ENCODE peak calls at places on chromosomes 13 and 19, in seven cellular contexts. One of them, this sample, is unnamed.

GRCh38 chr19:18589380-18590272 is 1.0 kb downstream of the REX1BD start:
- DNase-seq in naive thymus-derived CD8-positive, alpha-beta T cell: peak; percentile 84
- DNase-seq in right lobe of liver: peak; percentile 83
- DNase-seq in NCI-H1092: peak; percentile 30
- DNase-seq in A172: no peak
- DNase-seq in iris pigment epithelial cell: peak; percentile 83
- DNase-seq in activated CD8-positive, alpha-beta memory T cell treated with anti-CD3 and anti-CD28 coated beads for 1 hour: peak; percentile 59
- DNase-seq in this sample: peak; percentile 95

GRCh38 chr19:39186391-39186790 is 10.4 kb upstream of the NCCRP1 start:
- DNase-seq in iris pigment epithelial cell: no peak
- DNase-seq in naive thymus-derived CD8-positive, alpha-beta T cell: no peak
- DNase-seq in NCI-H1092: no peak
- DNase-seq in A172: no peak
- DNase-seq in activated CD8-positive, alpha-beta memory T cell treated with anti-CD3 and anti-CD28 coated beads for 1 hour: no peak
- DNase-seq in right lobe of liver: no peak
- DNase-seq in this sample: no peak

GRCh38 chr13:106520205-106521004 is 15.1 kb downstream of the EFNB2 start:
- DNase-seq in iris pigment epithelial cell: peak; percentile 58
- DNase-seq in activated CD8-positive, alpha-beta memory T cell treated with anti-CD3 and anti-CD28 coated beads for 1 hour: no peak
- DNase-seq in right lobe of liver: no peak
- DNase-seq in naive thymus-derived CD8-positive, alpha-beta T cell: no peak
- DNase-seq in NCI-H1092: no peak
- DNase-seq in A172: no peak
- DNase-seq in this sample: peak; percentile 17

GRCh38 chr19:39126593-39127187 is 1.1 kb downstream of the PAK4 start:
- DNase-seq in iris pigment epithelial cell: peak; percentile 44
- DNase-seq in right lobe of liver: peak; percentile 83
- DNase-seq in A172: peak; percentile 16
- DNase-seq in NCI-H1092: no peak
- DNase-seq in naive thymus-derived CD8-positive, alpha-beta T cell: no peak
- DNase-seq in activated CD8-positive, alpha-beta memory T cell treated with anti-CD3 and anti-CD28 coated beads for 1 hour: no peak
- DNase-seq in this sample: no peak

GRCh38 chr19:38649305-38650179 is 2.1 kb downstream of the ACTN4 start:
- DNase-seq in A172: peak; percentile 84
- DNase-seq in right lobe of liver: peak; percentile 68
- DNase-seq in activated CD8-positive, alpha-beta memory T cell treated with anti-CD3 and anti-CD28 coated beads for 1 hour: no peak
- DNase-seq in naive thymus-derived CD8-positive, alpha-beta T cell: no peak
- DNase-seq in iris pigment epithelial cell: no peak
- DNase-seq in NCI-H1092: no peak
- DNase-seq in this sample: peak; percentile 47

GRCh38 chr19:34350161-34350561 is 14.8 kb upstream of the GPI start:
- DNase-seq in A172: no peak
- DNase-seq in NCI-H1092: no peak
- DNase-seq in activated CD8-positive, alpha-beta memory T cell treated with anti-CD3 and anti-CD28 coated beads for 1 hour: peak; percentile 32
- DNase-seq in iris pigment epithelial cell: no peak
- DNase-seq in naive thymus-derived CD8-positive, alpha-beta T cell: peak; percentile 91
- DNase-seq in right lobe of liver: peak; percentile 14
- DNase-seq in this sample: no peak

GRCh38 chr19:38685666-38686529 is 38.4 kb downstream of the ACTN4 start:
- DNase-seq in A172: no peak
- DNase-seq in activated CD8-positive, alpha-beta memory T cell treated with anti-CD3 and anti-CD28 coated beads for 1 hour: no peak
- DNase-seq in NCI-H1092: no peak
- DNase-seq in iris pigment epithelial cell: peak; percentile 77
- DNase-seq in naive thymus-derived CD8-positive, alpha-beta T cell: no peak
- DNase-seq in right lobe of liver: no peak
- DNase-seq in this sample: peak; percentile 92

GRCh38 chr13:95275322-95276118 is 25.7 kb downstream of the ABCC4 start:
- DNase-seq in naive thymus-derived CD8-positive, alpha-beta T cell: no peak
- DNase-seq in NCI-H1092: peak; percentile 66
- DNase-seq in A172: no peak
- DNase-seq in iris pigment epithelial cell: no peak
- DNase-seq in right lobe of liver: no peak
- DNase-seq in activated CD8-positive, alpha-beta memory T cell treated with anti-CD3 and anti-CD28 coated beads for 1 hour: no peak
- DNase-seq in this sample: peak; percentile 17

GRCh38 chr19:19459707-19460251 is 54.3 kb downstream of the GATAD2A start:
- DNase-seq in A172: peak; percentile 83
- DNase-seq in naive thymus-derived CD8-positive, alpha-beta T cell: peak; percentile 76
- DNase-seq in activated CD8-positive, alpha-beta memory T cell treated with anti-CD3 and anti-CD28 coated beads for 1 hour: peak; percentile 45
- DNase-seq in right lobe of liver: no peak
- DNase-seq in iris pigment epithelial cell: peak; percentile 69
- DNase-seq in NCI-H1092: no peak
- DNase-seq in this sample: no peak

GRCh38 chr13:103062079-103062478 is 4.1 kb downstream of the SLC10A2 start:
- DNase-seq in naive thymus-derived CD8-positive, alpha-beta T cell: no peak
- DNase-seq in activated CD8-positive, alpha-beta memory T cell treated with anti-CD3 and anti-CD28 coated beads for 1 hour: no peak
- DNase-seq in right lobe of liver: no peak
- DNase-seq in NCI-H1092: no peak
- DNase-seq in iris pigment epithelial cell: no peak
- DNase-seq in A172: no peak
- DNase-seq in this sample: no peak

GRCh38 chr19:50414850-50415660 is 3.7 kb upstream of the SPIB start:
- DNase-seq in NCI-H1092: no peak
- DNase-seq in naive thymus-derived CD8-positive, alpha-beta T cell: peak; percentile 81
- DNase-seq in iris pigment epithelial cell: peak; percentile 62
- DNase-seq in activated CD8-positive, alpha-beta memory T cell treated with anti-CD3 and anti-CD28 coated beads for 1 hour: peak; percentile 68
- DNase-seq in A172: peak; percentile 22
- DNase-seq in right lobe of liver: peak; percentile 78
- DNase-seq in this sample: no peak

GRCh38 chr13:111007209-111007608 is 92.3 kb upstream of the ANKRD10 start:
- DNase-seq in iris pigment epithelial cell: no peak
- DNase-seq in activated CD8-positive, alpha-beta memory T cell treated with anti-CD3 and anti-CD28 coated beads for 1 hour: no peak
- DNase-seq in A172: peak; percentile 25
- DNase-seq in NCI-H1092: no peak
- DNase-seq in naive thymus-derived CD8-positive, alpha-beta T cell: no peak
- DNase-seq in right lobe of liver: no peak
- DNase-seq in this sample: no peak

GRCh38 chr19:48874309-48875135 is 2.3 kb downstream of the PPP1R15A start:
- DNase-seq in activated CD8-positive, alpha-beta memory T cell treated with anti-CD3 and anti-CD28 coated beads for 1 hour: no peak
- DNase-seq in A172: peak; percentile 56
- DNase-seq in NCI-H1092: no peak
- DNase-seq in iris pigment epithelial cell: peak; percentile 62
- DNase-seq in right lobe of liver: no peak
- DNase-seq in naive thymus-derived CD8-positive, alpha-beta T cell: no peak
- DNase-seq in this sample: no peak

GRCh38 chr13:109389892-109390345 is 396.5 kb downstream of the IRS2 start:
- DNase-seq in right lobe of liver: no peak
- DNase-seq in activated CD8-positive, alpha-beta memory T cell treated with anti-CD3 and anti-CD28 coated beads for 1 hour: no peak
- DNase-seq in A172: no peak
- DNase-seq in iris pigment epithelial cell: peak; percentile 84
- DNase-seq in naive thymus-derived CD8-positive, alpha-beta T cell: no peak
- DNase-seq in NCI-H1092: no peak
- DNase-seq in this sample: no peak

GRCh38 chr19:40331052-40331451 is 17.1 kb downstream of the C19orf47 start:
- DNase-seq in A172: no peak
- DNase-seq in iris pigment epithelial cell: peak; percentile 31
- DNase-seq in naive thymus-derived CD8-positive, alpha-beta T cell: no peak
- DNase-seq in activated CD8-positive, alpha-beta memory T cell treated with anti-CD3 and anti-CD28 coated beads for 1 hour: no peak
- DNase-seq in NCI-H1092: no peak
- DNase-seq in right lobe of liver: no peak
- DNase-seq in this sample: no peak

GRCh38 chr19:3369337-3370213 is 3.2 kb downstream of the NFIC start:
- DNase-seq in activated CD8-positive, alpha-beta memory T cell treated with anti-CD3 and anti-CD28 coated beads for 1 hour: no peak
- DNase-seq in iris pigment epithelial cell: peak; percentile 54
- DNase-seq in naive thymus-derived CD8-positive, alpha-beta T cell: no peak
- DNase-seq in A172: peak; percentile 74
- DNase-seq in right lobe of liver: no peak
- DNase-seq in NCI-H1092: no peak
- DNase-seq in this sample: no peak

GRCh38 chr19:31220540-31220939 is 128.7 kb downstream of the TSHZ3 start:
- DNase-seq in naive thymus-derived CD8-positive, alpha-beta T cell: no peak
- DNase-seq in activated CD8-positive, alpha-beta memory T cell treated with anti-CD3 and anti-CD28 coated beads for 1 hour: no peak
- DNase-seq in right lobe of liver: no peak
- DNase-seq in iris pigment epithelial cell: peak; percentile 19
- DNase-seq in A172: peak; percentile 30
- DNase-seq in NCI-H1092: no peak
- DNase-seq in this sample: no peak

GRCh38 chr13:23946900-23947299 is 49.6 kb upstream of the C1QTNF9B start:
- DNase-seq in activated CD8-positive, alpha-beta memory T cell treated with anti-CD3 and anti-CD28 coated beads for 1 hour: no peak
- DNase-seq in A172: no peak
- DNase-seq in NCI-H1092: no peak
- DNase-seq in iris pigment epithelial cell: no peak
- DNase-seq in right lobe of liver: no peak
- DNase-seq in naive thymus-derived CD8-positive, alpha-beta T cell: no peak
- DNase-seq in this sample: no peak

GRCh38 chr19:38362076-38362945 is 12.1 kb upstream of the PSMD8 start:
- DNase-seq in naive thymus-derived CD8-positive, alpha-beta T cell: peak; percentile 79
- DNase-seq in activated CD8-positive, alpha-beta memory T cell treated with anti-CD3 and anti-CD28 coated beads for 1 hour: peak; percentile 50
- DNase-seq in NCI-H1092: no peak
- DNase-seq in right lobe of liver: peak; percentile 71
- DNase-seq in A172: peak; percentile 75
- DNase-seq in iris pigment epithelial cell: peak; percentile 64
- DNase-seq in this sample: peak; percentile 89

GRCh38 chr13:44906758-44907157 is 82.5 kb downstream of the NUFIP1 start:
- DNase-seq in A172: no peak
- DNase-seq in naive thymus-derived CD8-positive, alpha-beta T cell: no peak
- DNase-seq in activated CD8-positive, alpha-beta memory T cell treated with anti-CD3 and anti-CD28 coated beads for 1 hour: no peak
- DNase-seq in NCI-H1092: peak; percentile 10
- DNase-seq in right lobe of liver: no peak
- DNase-seq in iris pigment epithelial cell: peak; percentile 65
- DNase-seq in this sample: no peak

GRCh38 chr13:40187836-40188591 is 478.4 kb downstream of the FOXO1 start:
- DNase-seq in NCI-H1092: no peak
- DNase-seq in right lobe of liver: no peak
- DNase-seq in activated CD8-positive, alpha-beta memory T cell treated with anti-CD3 and anti-CD28 coated beads for 1 hour: no peak
- DNase-seq in iris pigment epithelial cell: no peak
- DNase-seq in A172: no peak
- DNase-seq in naive thymus-derived CD8-positive, alpha-beta T cell: peak; percentile 86
- DNase-seq in this sample: no peak

GRCh38 chr19:29680447-29680846 is 15.2 kb downstream of the PLEKHF1 start:
- DNase-seq in naive thymus-derived CD8-positive, alpha-beta T cell: peak; percentile 86
- DNase-seq in activated CD8-positive, alpha-beta memory T cell treated with anti-CD3 and anti-CD28 coated beads for 1 hour: peak; percentile 65
- DNase-seq in NCI-H1092: no peak
- DNase-seq in right lobe of liver: peak; percentile 71
- DNase-seq in A172: no peak
- DNase-seq in iris pigment epithelial cell: no peak
- DNase-seq in this sample: no peak

GRCh38 chr19:1699998-1700732 is 47.8 kb upstream of the TCF3 start:
- DNase-seq in A172: no peak
- DNase-seq in activated CD8-positive, alpha-beta memory T cell treated with anti-CD3 and anti-CD28 coated beads for 1 hour: no peak
- DNase-seq in NCI-H1092: no peak
- DNase-seq in iris pigment epithelial cell: no peak
- DNase-seq in naive thymus-derived CD8-positive, alpha-beta T cell: no peak
- DNase-seq in right lobe of liver: no peak
- DNase-seq in this sample: no peak

GRCh38 chr19:10593820-10594637 is 6.9 kb upstream of the AP1M2 start:
- DNase-seq in naive thymus-derived CD8-positive, alpha-beta T cell: no peak
- DNase-seq in NCI-H1092: no peak
- DNase-seq in activated CD8-positive, alpha-beta memory T cell treated with anti-CD3 and anti-CD28 coated beads for 1 hour: no peak
- DNase-seq in iris pigment epithelial cell: peak; percentile 23
- DNase-seq in right lobe of liver: peak; percentile 64
- DNase-seq in A172: no peak
- DNase-seq in this sample: no peak

GRCh38 chr19:42279148-42279901 is 10.3 kb downstream of the CIC start:
- DNase-seq in naive thymus-derived CD8-positive, alpha-beta T cell: no peak
- DNase-seq in A172: no peak
- DNase-seq in right lobe of liver: no peak
- DNase-seq in iris pigment epithelial cell: no peak
- DNase-seq in activated CD8-positive, alpha-beta memory T cell treated with anti-CD3 and anti-CD28 coated beads for 1 hour: no peak
- DNase-seq in NCI-H1092: no peak
- DNase-seq in this sample: no peak

GRCh38 chr19:57559404-57560025 is at the start of gene ZNF550:
- DNase-seq in right lobe of liver: peak; percentile 94
- DNase-seq in iris pigment epithelial cell: peak; percentile 92
- DNase-seq in activated CD8-positive, alpha-beta memory T cell treated with anti-CD3 and anti-CD28 coated beads for 1 hour: peak; percentile 78
- DNase-seq in NCI-H1092: peak; percentile 64
- DNase-seq in naive thymus-derived CD8-positive, alpha-beta T cell: peak; percentile 94
- DNase-seq in A172: peak; percentile 80
- DNase-seq in this sample: peak; percentile 86

GRCh38 chr13:51154029-51154555 is 43.0 kb upstream of the C13orf42 start:
- DNase-seq in iris pigment epithelial cell: peak; percentile 59
- DNase-seq in activated CD8-positive, alpha-beta memory T cell treated with anti-CD3 and anti-CD28 coated beads for 1 hour: no peak
- DNase-seq in A172: peak; percentile 15
- DNase-seq in NCI-H1092: no peak
- DNase-seq in right lobe of liver: no peak
- DNase-seq in naive thymus-derived CD8-positive, alpha-beta T cell: no peak
- DNase-seq in this sample: no peak

GRCh38 chr13:105928901-105929300 is 606.6 kb downstream of the EFNB2 start:
- DNase-seq in NCI-H1092: no peak
- DNase-seq in A172: no peak
- DNase-seq in activated CD8-positive, alpha-beta memory T cell treated with anti-CD3 and anti-CD28 coated beads for 1 hour: no peak
- DNase-seq in naive thymus-derived CD8-positive, alpha-beta T cell: no peak
- DNase-seq in right lobe of liver: no peak
- DNase-seq in iris pigment epithelial cell: no peak
- DNase-seq in this sample: no peak

GRCh38 chr19:7418575-7418974 is 69.8 kb downstream of the ARHGEF18 start:
- DNase-seq in naive thymus-derived CD8-positive, alpha-beta T cell: no peak
- DNase-seq in right lobe of liver: no peak
- DNase-seq in NCI-H1092: no peak
- DNase-seq in activated CD8-positive, alpha-beta memory T cell treated with anti-CD3 and anti-CD28 coated beads for 1 hour: no peak
- DNase-seq in iris pigment epithelial cell: no peak
- DNase-seq in A172: no peak
- DNase-seq in this sample: peak; percentile 81

GRCh38 chr19:30093966-30094770 is 152.1 kb downstream of the URI1 start:
- DNase-seq in activated CD8-positive, alpha-beta memory T cell treated with anti-CD3 and anti-CD28 coated beads for 1 hour: no peak
- DNase-seq in right lobe of liver: peak; percentile 33
- DNase-seq in iris pigment epithelial cell: no peak
- DNase-seq in naive thymus-derived CD8-positive, alpha-beta T cell: no peak
- DNase-seq in A172: no peak
- DNase-seq in NCI-H1092: no peak
- DNase-seq in this sample: no peak

GRCh38 chr13:26558074-26558805 is 757 bp downstream of the WASF3 start:
- DNase-seq in NCI-H1092: no peak
- DNase-seq in A172: no peak
- DNase-seq in activated CD8-positive, alpha-beta memory T cell treated with anti-CD3 and anti-CD28 coated beads for 1 hour: no peak
- DNase-seq in iris pigment epithelial cell: peak; percentile 12
- DNase-seq in right lobe of liver: no peak
- DNase-seq in naive thymus-derived CD8-positive, alpha-beta T cell: no peak
- DNase-seq in this sample: no peak